ENCODE peak calls at places on chromosomes 12 and 14, in ten cellular contexts. T, O, S, E, Z, Y, U, F, R and J are unnamed samples.

GRCh38 chr14:69316449-69317391 is 56.8 kb downstream of the GALNT16 start:
- DNase-seq in Y (peak; percentile 93), U (peak; percentile 55), T (peak; percentile 91), F (peak; percentile 97), Z (no peak), S (peak; percentile 75), R (peak; percentile 76), O (peak; percentile 98), E (peak; percentile 46), J (peak; percentile 27)

GRCh38 chr12:115433014-115433634 is 749.1 kb upstream of the TBX3 start:
- DNase-seq in S (no peak), F (no peak), R (no peak), Z (no peak), O (no peak), E (no peak), T (no peak), Y (no peak), U (no peak), J (no peak)

GRCh38 chr14:103073876-103074698 is 9.9 kb upstream of the LBHD2 start:
- DNase-seq in E (no peak), Z (no peak), F (no peak), T (peak; percentile 87), S (no peak), R (peak; percentile 84), Y (no peak), O (peak; percentile 59), U (no peak), J (no peak)

GRCh38 chr14:53231166-53231565 is 78.0 kb upstream of the DDHD1 start:
- DNase-seq in U (no peak), O (no peak), T (no peak), F (no peak), Z (no peak), Y (no peak), R (no peak), E (no peak), S (no peak), J (no peak)

GRCh38 chr14:55180434-55180833 is 11.0 kb downstream of the DLGAP5 start:
- DNase-seq in U (no peak), Y (peak; percentile 24), R (no peak), E (no peak), S (no peak), F (peak; percentile 15), T (no peak), O (peak; percentile 49), Z (no peak), J (no peak)

GRCh38 chr14:66511849-66512248 is 3.9 kb downstream of the GPHN start:
- DNase-seq in F (no peak), O (no peak), Z (peak; percentile 41), T (no peak), E (no peak), U (no peak), S (no peak), Y (no peak), R (no peak), J (no peak)

GRCh38 chr12:53939141-53940108 is 794 bp downstream of the HOXC13 start:
- DNase-seq in U (peak; percentile 10), S (no peak), E (no peak), T (peak; percentile 92), Z (no peak), O (peak; percentile 77), Y (no peak), R (no peak), F (no peak), J (peak; percentile 82)

GRCh38 chr14:51394391-51394790 is 154.3 kb downstream of the TMX1 start:
- DNase-seq in Z (no peak), Y (no peak), T (no peak), E (no peak), S (no peak), U (no peak), R (no peak), O (peak; percentile 42), F (no peak), J (no peak)

GRCh38 chr12:46831335-46832083 is 5.7 kb upstream of the SLC38A4 start:
- DNase-seq in F (peak; percentile 8), S (no peak), U (peak; percentile 43), Y (no peak), O (peak; percentile 53), Z (no peak), R (peak; percentile 74), E (no peak), T (no peak), J (peak; percentile 19)

GRCh38 chr12:14418526-14418925 is 53.0 kb downstream of the ATF7IP start:
- DNase-seq in F (peak; percentile 51), R (no peak), Y (no peak), U (no peak), T (no peak), S (no peak), E (no peak), Z (no peak), O (peak; percentile 59), J (no peak)
- H3K4me3 ChIP-seq in F (no peak overlapping the region), R (no peak overlapping the region), Y (no peak overlapping the region), U (no peak overlapping the region), T (no peak overlapping the region), S (no peak overlapping the region), E (no peak overlapping the region), Z (no peak overlapping the region), O (no peak overlapping the region), J (no peak overlapping the region)

GRCh38 chr12:2354151-2354991 is 301.6 kb downstream of the CACNA1C start:
- DNase-seq in S (no peak), R (no peak), F (no peak), O (no peak), E (no peak), Y (no peak), U (no peak), Z (peak; percentile 25), T (no peak), J (peak; percentile 31)
- H3K4me3 ChIP-seq in S (no peak overlapping the region), R (no peak overlapping the region), F (no peak overlapping the region), O (no peak overlapping the region), E (no peak overlapping the region), Y (no peak overlapping the region), U (no peak overlapping the region), Z (no peak overlapping the region), T (no peak overlapping the region), J (no peak overlapping the region)

DNA sequence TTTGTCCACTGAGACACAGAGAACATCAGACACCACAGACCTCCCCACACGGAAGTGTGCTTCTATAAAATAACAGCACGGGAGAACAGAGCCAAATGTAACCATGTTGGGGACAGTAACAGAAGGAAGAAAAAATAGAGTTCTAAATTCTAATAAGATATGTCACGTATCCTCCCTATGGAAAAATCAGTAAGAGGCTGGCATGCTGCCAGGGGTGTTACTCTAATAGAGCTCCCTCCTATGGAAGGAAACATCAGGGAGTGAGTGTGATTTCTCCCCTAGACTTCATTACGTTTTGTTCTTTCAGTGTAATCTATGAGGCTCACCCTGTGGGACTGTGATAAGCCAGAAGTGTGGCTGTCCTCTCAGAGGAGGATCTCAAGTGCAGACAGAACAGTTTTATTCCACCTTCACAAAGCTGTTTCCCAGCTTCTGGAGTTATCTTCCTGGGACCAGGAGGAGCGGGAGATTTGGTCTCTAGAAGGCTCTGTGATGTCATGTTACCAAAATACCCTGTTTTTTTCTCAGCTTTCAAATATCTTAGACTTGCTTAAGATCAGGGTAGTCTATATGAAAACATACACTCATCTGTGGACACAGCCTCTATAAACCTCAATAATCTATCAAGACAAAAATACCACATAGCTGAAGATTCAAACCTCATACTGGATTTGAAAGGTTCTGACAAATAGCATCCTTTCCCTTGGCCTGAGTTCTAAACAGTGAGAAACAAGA is 69.3 kb downstream of the ZFC3H1 start:
- DNase-seq in T (no peak), U (peak; percentile 37), Z (no peak), R (no peak), O (peak; percentile 43), S (no peak), E (no peak), Y (peak; percentile 29), F (no peak), J (no peak)
- H3K4me3 ChIP-seq in T (no peak overlapping the region), U (no peak overlapping the region), Z (no peak overlapping the region), R (no peak overlapping the region), O (no peak overlapping the region), S (no peak overlapping the region), E (no peak overlapping the region), Y (no peak overlapping the region), F (no peak overlapping the region), J (no peak overlapping the region)

GRCh38 chr12:110640275-110641025 is 26.5 kb downstream of the TCTN1 start:
- DNase-seq in F (no peak), R (no peak), U (no peak), E (no peak), O (no peak), Z (no peak), Y (no peak), T (no peak), S (no peak), J (no peak)
- H3K4me3 ChIP-seq in F (no peak overlapping the region), R (no peak overlapping the region), U (no peak overlapping the region), E (no peak overlapping the region), O (no peak overlapping the region), Z (no peak overlapping the region), Y (no peak overlapping the region), T (no peak overlapping the region), S (no peak overlapping the region), J (no peak overlapping the region)

GRCh38 chr12:12217018-12217359 is 49.9 kb downstream of the LRP6 start:
- DNase-seq in Y (no peak), Z (no peak), T (no peak), E (no peak), S (no peak), R (no peak), U (no peak), F (no peak), O (no peak), J (no peak)
- H3K4me3 ChIP-seq in Y (no peak overlapping the region), Z (no peak overlapping the region), T (no peak overlapping the region), E (no peak overlapping the region), S (no peak overlapping the region), R (no peak overlapping the region), U (no peak overlapping the region), F (no peak overlapping the region), O (no peak overlapping the region), J (no peak overlapping the region)

GRCh38 chr12:125172231-125172850 is 107.1 kb downstream of the AACS start:
- DNase-seq in T (no peak), S (no peak), U (no peak), F (no peak), O (no peak), R (no peak), Z (no peak), Y (no peak), E (no peak), J (no peak)
- H3K4me3 ChIP-seq in T (no peak overlapping the region), S (no peak overlapping the region), U (no peak overlapping the region), F (no peak overlapping the region), O (no peak overlapping the region), R (no peak overlapping the region), Z (no peak overlapping the region), Y (no peak overlapping the region), E (no peak overlapping the region), J (no peak overlapping the region)